ENCODE peak calls at places on chromosomes 2 and 18, in ten cellular contexts. S, M, Q, T, N, O, C, J, H and R are unnamed samples.

GRCh38 chr2:116487336-116487735 is 1327.2 kb upstream of the DDX18 start:
- DNase-seq in S (no peak), M (no peak), Q (no peak), T (no peak), N (no peak), O (no peak), C (no peak), J (no peak), H (no peak), R (no peak)

GRCh38 chr2:119820275-119820674 is 60.6 kb downstream of the PTPN4 start:
- DNase-seq in S (no peak), M (no peak), Q (no peak), T (no peak), N (no peak), O (peak; percentile 76), C (no peak), J (peak; percentile 64), H (no peak), R (no peak)

GRCh38 chr2:106108351-106108750 is 85.8 kb downstream of the UXS1 start:
- DNase-seq in S (peak; percentile 21), M (no peak), Q (no peak), T (no peak), N (no peak), O (no peak), C (no peak), J (no peak), H (peak; percentile 57), R (peak; percentile 60)

GRCh38 chr18:24791736-24792135 is 331.3 kb downstream of the HRH4 start:
- DNase-seq in S (no peak), M (no peak), Q (no peak), T (no peak), N (no peak), O (no peak), C (no peak), J (no peak), H (no peak), R (peak; percentile 83)

GRCh38 chr2:127420039-127420864 is 2.0 kb downstream of the PROC start:
- DNase-seq in S (no peak), M (no peak), Q (no peak), T (no peak), N (no peak), O (no peak), C (no peak), J (no peak), H (no peak), R (no peak)

GRCh38 chr2:178891265-178891958 is 84.2 kb upstream of the TTN start:
- DNase-seq in S (peak; percentile 80), M (peak; percentile 14), Q (peak; percentile 77), T (peak; percentile 64), N (no peak), O (peak; percentile 55), C (peak; percentile 69), J (no peak), H (peak; percentile 57), R (peak; percentile 13)

GRCh38 chr2:45988879-45989278 is 308.3 kb upstream of the EPAS1 start:
- DNase-seq in S (no peak), M (no peak), Q (no peak), T (no peak), N (no peak), O (no peak), C (no peak), J (no peak), H (no peak), R (no peak)

GRCh38 chr2:239932881-239933735 is 92.0 kb downstream of the NDUFA10 start:
- DNase-seq in S (no peak), M (peak; percentile 1), Q (no peak), T (no peak), N (no peak), O (no peak), C (no peak), J (no peak), H (no peak), R (no peak)

GRCh38 chr2:151350579-151351195 is 6.7 kb upstream of the TNFAIP6 start:
- DNase-seq in S (no peak), M (no peak), Q (no peak), T (no peak), N (no peak), O (no peak), C (no peak), J (no peak), H (no peak), R (no peak)

GRCh38 chr2:241764272-241765241 is 12.1 kb upstream of the GAL3ST2 start:
- DNase-seq in S (no peak), M (no peak), Q (peak; percentile 57), T (no peak), N (no peak), O (no peak), C (no peak), J (no peak), H (no peak), R (no peak)

GRCh38 chr2:189613650-189614420 is 33.2 kb upstream of the SLC40A1 start:
- DNase-seq in S (no peak), M (no peak), Q (no peak), T (no peak), N (no peak), O (no peak), C (no peak), J (no peak), H (no peak), R (no peak)

GRCh38 chr2:162686336-162686735 is 152.2 kb downstream of the KCNH7 start:
- DNase-seq in S (no peak), M (no peak), Q (no peak), T (no peak), N (no peak), O (no peak), C (no peak), J (no peak), H (no peak), R (no peak)

GRCh38 chr2:232354069-232354468 is 24.5 kb upstream of the ALPP start:
- DNase-seq in S (no peak), M (no peak), Q (no peak), T (no peak), N (no peak), O (no peak), C (no peak), J (no peak), H (no peak), R (no peak)